ENCODE peak calls at places on chromosomes 13 and 19, in five cellular contexts. One of them, this sample, is unnamed.

GRCh38 chr13:24385902-24386301 is 76.5 kb downstream of the C1QTNF9 start:
- DNase-seq in NCI-H1105: no peak
- DNase-seq in cardiac fibroblast: no peak
- DNase-seq in pancreas: no peak
- DNase-seq in NCI-H774: no peak
- DNase-seq in this sample: no peak

GRCh38 chr13:66835040-66835628 is 395.0 kb downstream of the PCDH9 start:
- DNase-seq in NCI-H1105: peak
- DNase-seq in cardiac fibroblast: peak
- DNase-seq in pancreas: peak
- DNase-seq in NCI-H774: peak
- DNase-seq in this sample: peak

GRCh38 chr13:67438465-67438864 is 208.3 kb upstream of the PCDH9 start:
- DNase-seq in NCI-H1105: no peak
- DNase-seq in cardiac fibroblast: no peak
- DNase-seq in pancreas: no peak
- DNase-seq in NCI-H774: no peak
- DNase-seq in this sample: peak

GRCh38 chr13:95298971-95299627 is 2.2 kb downstream of the ABCC4 start:
- DNase-seq in NCI-H1105: no peak
- DNase-seq in cardiac fibroblast: peak
- DNase-seq in pancreas: no peak
- DNase-seq in NCI-H774: no peak
- DNase-seq in this sample: no peak

GRCh38 chr19:54728167-54728566 is 3.9 kb downstream of the KIR3DL3 start:
- DNase-seq in NCI-H1105: no peak
- DNase-seq in cardiac fibroblast: no peak
- DNase-seq in pancreas: no peak
- DNase-seq in NCI-H774: no peak
- DNase-seq in this sample: no peak

GRCh38 chr19:18645035-18645511 is 8.2 kb downstream of the KLHL26 start:
- DNase-seq in NCI-H1105: no peak
- DNase-seq in cardiac fibroblast: no peak
- DNase-seq in pancreas: no peak
- DNase-seq in NCI-H774: no peak
- DNase-seq in this sample: no peak

GRCh38 chr13:84366484-84366883 is 484.2 kb upstream of the SLITRK1 start:
- DNase-seq in NCI-H1105: no peak
- DNase-seq in cardiac fibroblast: peak
- DNase-seq in pancreas: no peak
- DNase-seq in NCI-H774: no peak
- DNase-seq in this sample: no peak

GRCh38 chr13:20796791-20797513 is 23.2 kb upstream of the EEF1AKMT1 start:
- DNase-seq in NCI-H1105: no peak
- DNase-seq in cardiac fibroblast: no peak
- DNase-seq in pancreas: no peak
- DNase-seq in NCI-H774: no peak
- DNase-seq in this sample: no peak